ENCODE peak calls at places on chromosomes 7 and 10, in six cellular contexts. P, N, Q, B, G and R are unnamed samples.

GRCh38 chr10:32556996-32557395 is 111.1 kb downstream of the CCDC7 start:
- DNase-seq in B (no peak), P (no peak), Q (no peak), N (no peak), G (no peak), R (no peak)

GRCh38 chr10:92891885-92892705 is 43.8 kb downstream of the EXOC6 start:
- DNase-seq in G (peak; percentile 12), Q (no peak), B (peak; percentile 86), N (peak; percentile 91), P (peak; percentile 95), R (peak; percentile 36)

GRCh38 chr10:7409732-7410168 is 1.1 kb downstream of the SFMBT2 start:
- DNase-seq in P (peak; percentile 21), G (no peak), N (no peak), Q (no peak), B (no peak), R (peak; percentile 25)

GRCh38 chr10:98374176-98374969 is 40.6 kb downstream of the PYROXD2 start:
- DNase-seq in N (peak; percentile 91), P (no peak), G (no peak), Q (no peak), B (no peak), R (no peak)

GRCh38 chr10:70458329-70459060 is 17.0 kb upstream of the NODAL start:
- DNase-seq in P (no peak), Q (no peak), B (peak; percentile 68), N (peak; percentile 73), G (peak; percentile 31), R (no peak)

GRCh38 chr10:80599424-80599847 is 61.7 kb downstream of the SH2D4B start:
- DNase-seq in B (no peak), G (no peak), P (peak; percentile 67), Q (peak; percentile 41), N (peak; percentile 22), R (peak; percentile 74)

GRCh38 chr7:157016352-157017041 is 6.0 kb upstream of the MNX1 start:
- DNase-seq in G (no peak), Q (no peak), B (no peak), N (no peak), P (no peak), R (no peak)

GRCh38 chr7:82044497-82045080 is 274.7 kb upstream of the HGF start:
- DNase-seq in N (peak; percentile 58), B (no peak), G (peak; percentile 76), P (peak; percentile 66), Q (no peak), R (peak; percentile 72)

GRCh38 chr10:127945335-127945734 is 38.4 kb downstream of the PTPRE start:
- DNase-seq in B (no peak), N (peak; percentile 17), Q (no peak), G (no peak), P (no peak), R (no peak)

GRCh38 chr7:112930787-112931186 is 140.6 kb upstream of the TMEM168 start:
- DNase-seq in N (peak; percentile 76), G (no peak), Q (no peak), P (no peak), B (no peak), R (no peak)

GRCh38 chr7:4706384-4707032 is 24.4 kb downstream of the FOXK1 start:
- DNase-seq in N (peak; percentile 64), B (no peak), G (no peak), Q (no peak), P (no peak), R (no peak)

GRCh38 chr10:130618636-130619035 is 482.4 kb downstream of the GLRX3 start:
- DNase-seq in Q (no peak), P (no peak), N (no peak), G (no peak), B (no peak), R (no peak)

GRCh38 chr10:63554666-63555065 is 33.5 kb downstream of the REEP3 start:
- DNase-seq in P (no peak), N (peak; percentile 91), G (no peak), Q (peak; percentile 21), B (no peak), R (no peak)

GRCh38 chr10:100730739-100731602 is 14.4 kb upstream of the PAX2 start:
- DNase-seq in B (no peak), N (peak; percentile 6), G (no peak), Q (no peak), P (peak; percentile 71), R (no peak)

GRCh38 chr7:107982918-107983389 is 20.0 kb downstream of the LAMB1 start:
- DNase-seq in P (peak; percentile 24), Q (no peak), B (no peak), N (peak; percentile 57), G (no peak), R (no peak)

GRCh38 chr10:82668266-82668665 is 793.3 kb downstream of the NRG3 start:
- DNase-seq in N (no peak), B (no peak), P (no peak), G (no peak), Q (no peak), R (no peak)

GRCh38 chr7:130956417-130957139 is 222.6 kb upstream of the KLF14 start:
- DNase-seq in N (peak; percentile 70), Q (no peak), P (no peak), B (no peak), G (no peak), R (no peak)

GRCh38 chr7:36408589-36408988 is 18.9 kb downstream of the ANLN start:
- DNase-seq in N (no peak), G (no peak), B (no peak), Q (no peak), P (no peak), R (no peak)

GRCh38 chr7:34281260-34281659 is 375.9 kb downstream of the BMPER start:
- DNase-seq in N (no peak), B (no peak), Q (no peak), P (peak; percentile 32), G (no peak), R (peak; percentile 1)

GRCh38 chr10:16945566-16945965 is 128.3 kb upstream of the RSU1 start:
- DNase-seq in P (no peak), G (no peak), Q (no peak), B (no peak), N (no peak), R (no peak)

GRCh38 chr10:126921162-126921561 is 15.9 kb downstream of the DOCK1 start:
- DNase-seq in G (no peak), B (no peak), Q (no peak), P (no peak), N (no peak), R (no peak)

GRCh38 chr10:15427836-15428414 is 56.8 kb upstream of the FAM171A1 start:
- DNase-seq in B (no peak), G (no peak), Q (no peak), P (peak; percentile 58), N (peak; percentile 54), R (peak; percentile 39)

GRCh38 chr10:98377001-98377400 is 38.0 kb downstream of the PYROXD2 start:
- DNase-seq in B (no peak), P (no peak), N (no peak), Q (no peak), G (no peak), R (no peak)

GRCh38 chr7:36303202-36304098 is 86.2 kb upstream of the ANLN start:
- DNase-seq in G (peak; percentile 79), N (peak; percentile 95), Q (no peak), P (peak; percentile 87), B (peak; percentile 49), R (peak; percentile 53)

GRCh38 chr7:22043367-22043766 is 97.7 kb upstream of the CDCA7L start:
- DNase-seq in G (no peak), B (no peak), P (no peak), Q (no peak), N (no peak), R (no peak)

GRCh38 chr10:43255644-43256431 is 11.0 kb downstream of the RASGEF1A start:
- DNase-seq in B (no peak), P (peak; percentile 34), Q (peak; percentile 80), N (no peak), G (no peak), R (peak; percentile 26)

GRCh38 chr7:101017099-101017777 is 2.6 kb upstream of the MUC17 start:
- DNase-seq in G (peak; percentile 21), B (peak; percentile 87), Q (peak; percentile 91), N (peak; percentile 84), P (peak; percentile 93), R (peak; percentile 28)
- TF ChIP-seq POLR2A in G (no peak), B (no peak), Q (peak; percentile 58), N (peak; percentile 88), P (no peak), R (no peak)

GRCh38 chr7:16881809-16882208 is at the start of gene AGR3:
- DNase-seq in B (no peak), G (no peak), N (no peak), P (no peak), Q (no peak), R (no peak)

GRCh38 chr7:16883918-16884317 is 2.1 kb upstream of the AGR3 start:
- DNase-seq in Q (no peak), G (no peak), B (no peak), N (no peak), P (no peak), R (no peak)

DNA sequence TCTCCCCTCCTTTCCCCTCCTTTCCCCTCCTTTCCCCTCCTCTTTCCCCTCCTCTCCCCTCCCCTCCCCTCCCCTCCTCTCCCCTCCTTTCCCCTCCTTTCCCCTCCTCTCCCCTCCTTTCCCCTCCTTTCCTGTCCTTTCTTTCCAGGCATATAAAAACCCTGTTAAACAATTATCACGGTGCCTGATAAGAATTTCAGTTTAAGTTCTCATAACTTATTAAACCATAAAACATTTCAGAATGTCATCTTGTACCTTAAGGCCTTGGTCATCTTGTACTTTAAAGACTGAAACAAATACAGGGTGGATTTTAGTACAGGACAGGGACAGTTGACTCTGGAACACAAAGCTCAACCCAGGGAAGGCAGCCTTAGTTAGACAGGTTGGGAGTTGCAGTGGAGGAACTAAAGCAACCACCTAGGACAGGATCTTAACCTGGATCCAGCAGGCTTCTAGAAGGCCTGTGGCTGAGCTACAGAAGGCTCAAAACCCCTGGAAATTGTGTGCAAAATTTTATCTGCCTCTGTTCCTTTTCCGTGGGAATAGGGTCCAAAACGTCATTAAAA is 1.2 kb downstream of the AGR3 start:
- DNase-seq in Q (no peak), N (no peak), G (no peak), B (no peak), P (no peak), R (no peak)
- TF ChIP-seq POLR2A in Q (no peak), N (no peak), G (no peak), B (peak; percentile 85), P (no peak), R (no peak)

DNA sequence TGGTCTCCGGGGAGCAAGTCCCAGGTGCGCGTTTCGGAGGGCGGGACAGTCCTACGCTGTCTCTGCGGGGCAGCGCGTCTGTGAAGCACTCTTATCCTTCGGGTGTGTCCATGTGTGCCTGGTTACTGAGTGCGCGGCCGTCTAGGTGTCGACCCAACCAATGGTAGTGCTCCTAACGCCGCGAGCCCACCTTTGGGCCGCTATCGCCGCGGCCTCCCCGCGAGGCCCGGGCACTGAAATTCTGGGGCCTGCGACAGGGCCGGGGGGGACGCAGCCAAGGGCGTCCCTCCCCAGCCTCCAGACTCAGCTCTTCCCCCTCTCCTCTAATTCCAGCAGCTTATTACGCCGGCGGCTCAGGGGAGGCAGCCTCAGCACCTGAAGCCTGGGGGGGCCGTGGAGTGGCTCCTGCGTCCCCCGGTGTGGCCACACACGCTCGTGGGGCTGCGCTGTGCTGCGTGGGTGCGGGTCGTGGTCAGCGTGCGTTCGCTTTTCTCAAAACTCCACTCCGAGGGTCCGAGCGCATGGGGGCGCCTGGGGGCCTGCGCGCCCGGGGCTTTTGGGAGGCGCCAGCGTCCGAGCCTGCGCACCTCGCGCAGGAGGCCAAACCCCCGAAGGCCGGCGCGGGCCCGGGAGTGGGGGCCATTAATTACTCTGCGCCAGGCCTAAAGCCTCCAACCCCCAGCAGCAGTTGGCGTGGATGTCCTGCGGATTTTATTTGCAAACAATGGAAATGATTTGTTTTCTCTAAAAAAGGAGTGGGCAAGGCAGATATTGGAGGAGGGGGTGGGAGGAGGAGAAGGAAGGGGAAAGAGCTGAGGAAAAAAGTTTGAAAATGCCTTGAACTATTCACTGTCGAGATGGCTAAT is 3.0 kb upstream of the ZNF503 start:
- DNase-seq in G (no peak), P (no peak), B (peak; percentile 63), Q (no peak), N (no peak), R (no peak)
- TF ChIP-seq POLR2A in G (no peak), P (no peak), B (no peak), Q (no peak), N (no peak), R (no peak)

GRCh38 chr7:1455241-1455939 is 3.9 kb downstream of the MICALL2 start:
- DNase-seq in B (peak; percentile 88), G (no peak), Q (no peak), P (no peak), N (no peak), R (no peak)
- TF ChIP-seq POLR2A in B (no peak), G (no peak), Q (no peak), P (no peak), N (no peak), R (no peak)